ENCODE peak calls at places on chromosomes 2 and 18, in six cellular contexts. Z, T, G, X, D and O are unnamed samples.

GRCh38 chr2:181810823-181811695 is 80.5 kb upstream of the ITPRID2 start:
- DNase-seq in T (no peak), G (no peak), X (peak), D (peak), Z (no peak), O (peak)

GRCh38 chr2:240436626-240437180 is 1.2 kb downstream of the GPC1 start:
- DNase-seq in Z (no peak), G (peak), X (peak), D (no peak), T (no peak), O (peak)

GRCh38 chr2:74099271-74099670 is 48.4 kb downstream of the BOLA3 start:
- DNase-seq in D (no peak), X (no peak), Z (no peak), G (no peak), T (peak), O (no peak)

GRCh38 chr2:8827729-8828128 is 9.7 kb downstream of the KIDINS220 start:
- DNase-seq in G (no peak), X (no peak), T (no peak), Z (no peak), D (no peak), O (no peak)

GRCh38 chr2:206084870-206085741 is 868 bp downstream of the INO80D start:
- DNase-seq in G (peak), Z (peak), T (peak), D (no peak), X (no peak), O (peak)

GRCh38 chr2:99340669-99341236 is 3.6 kb downstream of the EIF5B start:
- DNase-seq in G (no peak), X (no peak), Z (no peak), D (peak), T (no peak), O (no peak)

GRCh38 chr2:177397501-177398289 is 5.1 kb downstream of the AGPS start:
- DNase-seq in X (peak), T (no peak), Z (no peak), G (no peak), D (no peak), O (peak)

GRCh38 chr2:128169497-128169896 is 78.5 kb downstream of the UGGT1 start:
- DNase-seq in G (no peak), Z (no peak), T (no peak), X (peak), D (no peak), O (peak)

GRCh38 chr18:31301201-31301655 is 16.7 kb upstream of the DSG1 start:
- DNase-seq in D (peak), T (peak), G (no peak), Z (peak), X (peak), O (no peak)

GRCh38 chr18:79200546-79201268 is 131.5 kb downstream of the ATP9B start:
- DNase-seq in D (peak), Z (peak), X (peak), G (no peak), T (peak), O (peak)

GRCh38 chr2:65364986-65365733 is 67.2 kb downstream of the SPRED2 start:
- DNase-seq in G (no peak), Z (no peak), X (no peak), D (no peak), T (no peak), O (peak)

GRCh38 chr2:106127776-106128268 is 66.3 kb downstream of the UXS1 start:
- DNase-seq in T (no peak), D (no peak), G (no peak), X (no peak), Z (no peak), O (no peak)

GRCh38 chr2:131031431-131031841 is 61.8 kb downstream of the FAM168B start:
- DNase-seq in G (no peak), X (no peak), T (no peak), Z (no peak), D (peak), O (no peak)
- H4K91ac ChIP-seq in G (peak), X (no peak), T (no peak), Z (peak), D (peak), O (no peak)

GRCh38 chr2:231707625-231708049 is 688 bp upstream of the PTMA start:
- DNase-seq in G (peak), Z (no peak), X (no peak), D (peak), T (peak), O (no peak)
- H2AK5ac ChIP-seq in G (peak), Z (peak), X (peak), D (peak), T (peak), O (peak)

DNA sequence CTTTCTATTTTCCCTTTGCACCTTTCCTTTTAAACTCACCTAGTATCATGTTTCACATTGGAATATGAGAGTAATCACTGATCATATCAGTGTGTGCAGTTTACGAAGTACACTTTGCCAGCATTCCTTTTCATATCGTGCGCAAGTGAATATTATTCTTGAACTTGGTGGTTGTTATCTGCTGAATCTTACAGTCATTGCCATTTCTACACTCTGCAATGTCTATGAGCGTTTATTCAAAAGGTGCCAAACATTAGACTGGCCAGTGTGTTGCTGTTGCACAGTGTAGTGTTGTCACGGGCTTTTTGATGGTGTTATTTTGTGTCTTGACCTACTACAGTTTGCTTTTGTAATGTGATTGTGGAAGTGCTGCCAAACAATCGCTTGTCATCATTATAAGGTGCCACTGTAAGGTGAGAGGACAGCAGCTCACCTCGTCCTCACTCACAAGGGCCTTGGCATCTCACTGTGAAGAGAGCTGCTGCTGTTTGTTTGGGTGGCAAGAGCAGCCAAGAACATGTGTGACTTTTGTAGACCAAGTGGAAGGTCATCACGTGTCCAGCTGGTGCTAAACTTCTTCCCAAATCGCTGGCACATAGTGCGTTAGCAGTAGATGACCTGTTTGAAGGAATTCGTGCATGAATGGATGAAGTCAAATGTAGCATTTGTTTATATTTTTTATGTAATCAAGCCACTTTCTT is 113.3 kb downstream of the MYO1B start:
- DNase-seq in T (no peak), X (peak), G (no peak), D (no peak), Z (no peak), O (no peak)
- H4K91ac ChIP-seq in T (no peak), X (peak), G (no peak), D (no peak), Z (no peak), O (no peak)

DNA sequence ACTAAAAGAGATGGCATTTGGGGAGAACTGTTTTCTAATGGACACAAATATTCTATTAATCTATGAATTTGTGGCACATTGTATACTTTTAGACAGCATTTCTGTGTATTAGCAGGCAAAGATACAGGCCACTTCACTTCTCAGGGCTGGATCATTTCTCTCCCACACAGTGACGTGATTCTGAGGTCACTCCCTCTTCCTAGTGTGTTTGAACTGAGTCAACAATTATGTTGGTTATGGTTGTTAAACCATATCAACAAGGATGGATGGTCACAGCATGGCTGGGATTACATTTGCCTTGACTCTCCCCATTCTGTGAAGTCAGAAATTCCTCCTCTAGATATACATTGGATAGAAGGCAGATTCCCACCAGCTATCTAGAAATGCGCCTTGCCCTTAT is 11.6 kb downstream of the NOSTRIN start:
- DNase-seq in D (no peak), G (no peak), X (peak), Z (no peak), T (no peak), O (no peak)
- H2AK5ac ChIP-seq in D (no peak), G (no peak), X (no peak), Z (no peak), T (no peak), O (no peak)

GRCh38 chr18:50301074-50301473 is 13.6 kb upstream of the CXXC1 start:
- DNase-seq in Z (no peak), T (no peak), G (no peak), D (no peak), X (no peak), O (no peak)
- H4K91ac ChIP-seq in Z (no peak), T (no peak), G (no peak), D (no peak), X (no peak), O (no peak)